ENCODE peak calls at places on chromosomes 4 and X, in eight cellular contexts. One of them, this sample, is unnamed.

GRCh38 chr4:157014621-157015591 is 43.3 kb upstream of the PDGFC start:
- DNase-seq in sigmoid colon: no peak
- DNase-seq in SK-N-MC: no peak
- DNase-seq in HL-60: no peak
- DNase-seq in SK-N-SH: no peak
- DNase-seq in transverse colon: no peak
- DNase-seq in K562: no peak
- DNase-seq in GM23338: peak
- DNase-seq in this sample: no peak

GRCh38 chr4:109576462-109576861 is 16.4 kb downstream of the MCUB start:
- DNase-seq in sigmoid colon: no peak
- DNase-seq in SK-N-MC: no peak
- DNase-seq in HL-60: no peak
- DNase-seq in SK-N-SH: no peak
- DNase-seq in transverse colon: no peak
- DNase-seq in K562: peak
- DNase-seq in GM23338: no peak
- DNase-seq in this sample: no peak

GRCh38 chrX:17814557-17814956 is 46.5 kb downstream of the RAI2 start:
- DNase-seq in sigmoid colon: no peak
- DNase-seq in SK-N-MC: no peak
- DNase-seq in HL-60: no peak
- DNase-seq in SK-N-SH: no peak
- DNase-seq in transverse colon: no peak
- DNase-seq in K562: no peak
- DNase-seq in GM23338: no peak
- DNase-seq in this sample: no peak

GRCh38 chrX:317424-318067 is 1.1 kb downstream of the GTPBP6 start:
- DNase-seq in sigmoid colon: no peak
- DNase-seq in SK-N-MC: no peak
- DNase-seq in HL-60: no peak
- DNase-seq in SK-N-SH: peak
- DNase-seq in transverse colon: no peak
- DNase-seq in K562: peak
- DNase-seq in GM23338: no peak
- DNase-seq in this sample: peak

GRCh38 chr4:73131281-73131680 is 61.8 kb upstream of the COX18 start:
- DNase-seq in sigmoid colon: no peak
- DNase-seq in SK-N-MC: no peak
- DNase-seq in HL-60: no peak
- DNase-seq in SK-N-SH: no peak
- DNase-seq in transverse colon: no peak
- DNase-seq in K562: no peak
- DNase-seq in GM23338: no peak
- DNase-seq in this sample: no peak

GRCh38 chrX:47802589-47802988 is 34.1 kb upstream of the ZNF81 start:
- DNase-seq in sigmoid colon: no peak
- DNase-seq in SK-N-MC: no peak
- DNase-seq in HL-60: no peak
- DNase-seq in SK-N-SH: no peak
- DNase-seq in transverse colon: no peak
- DNase-seq in K562: no peak
- DNase-seq in GM23338: no peak
- DNase-seq in this sample: peak

GRCh38 chr4:36243355-36244256 is 708 bp downstream of the ARAP2 start:
- DNase-seq in sigmoid colon: peak
- DNase-seq in SK-N-MC: no peak
- DNase-seq in HL-60: no peak
- DNase-seq in SK-N-SH: peak
- DNase-seq in transverse colon: peak
- DNase-seq in K562: no peak
- DNase-seq in GM23338: peak
- DNase-seq in this sample: no peak

GRCh38 chr4:57099363-57099762 is 10.8 kb downstream of the IGFBP7 start:
- DNase-seq in sigmoid colon: no peak
- DNase-seq in SK-N-MC: no peak
- DNase-seq in HL-60: no peak
- DNase-seq in SK-N-SH: no peak
- DNase-seq in transverse colon: no peak
- DNase-seq in K562: no peak
- DNase-seq in GM23338: no peak
- DNase-seq in this sample: no peak

GRCh38 chr4:11429646-11430045 is 952 bp upstream of the HS3ST1 start:
- DNase-seq in sigmoid colon: no peak
- DNase-seq in SK-N-MC: no peak
- DNase-seq in HL-60: no peak
- DNase-seq in SK-N-SH: no peak
- DNase-seq in transverse colon: peak
- DNase-seq in K562: no peak
- DNase-seq in GM23338: peak
- DNase-seq in this sample: no peak

GRCh38 chrX:154333837-154334271 is 38.3 kb downstream of the TKTL1 start:
- DNase-seq in sigmoid colon: no peak
- DNase-seq in SK-N-MC: no peak
- DNase-seq in HL-60: peak
- DNase-seq in SK-N-SH: no peak
- DNase-seq in transverse colon: no peak
- DNase-seq in K562: no peak
- DNase-seq in GM23338: no peak
- DNase-seq in this sample: no peak
- TF ChIP-seq POLR2AphosphoS5 in sigmoid colon: no peak
- TF ChIP-seq POLR2AphosphoS5 in SK-N-MC: no peak
- TF ChIP-seq POLR2AphosphoS5 in HL-60: no peak
- TF ChIP-seq POLR2AphosphoS5 in SK-N-SH: no peak
- TF ChIP-seq POLR2AphosphoS5 in transverse colon: no peak
- TF ChIP-seq POLR2AphosphoS5 in K562: no peak
- TF ChIP-seq POLR2AphosphoS5 in GM23338: no peak
- TF ChIP-seq POLR2AphosphoS5 in this sample: no peak

GRCh38 chrX:79366888-79367749 is at the start of gene ITM2A:
- DNase-seq in sigmoid colon: peak
- DNase-seq in SK-N-MC: peak
- DNase-seq in HL-60: no peak
- DNase-seq in SK-N-SH: peak
- DNase-seq in transverse colon: peak
- DNase-seq in K562: peak
- DNase-seq in GM23338: peak
- DNase-seq in this sample: no peak
- H3K4me3 ChIP-seq in sigmoid colon: peak
- H3K4me3 ChIP-seq in SK-N-MC: peak
- H3K4me3 ChIP-seq in HL-60: peak
- H3K4me3 ChIP-seq in SK-N-SH: no peak
- H3K4me3 ChIP-seq in transverse colon: peak
- H3K4me3 ChIP-seq in K562: peak
- H3K4me3 ChIP-seq in GM23338: peak
- H3K4me3 ChIP-seq in this sample: peak

GRCh38 chrX:39645059-39645895 is 452.5 kb downstream of the BCOR start:
- DNase-seq in sigmoid colon: peak
- DNase-seq in SK-N-MC: peak
- DNase-seq in HL-60: no peak
- DNase-seq in SK-N-SH: no peak
- DNase-seq in transverse colon: peak
- DNase-seq in K562: peak
- DNase-seq in GM23338: no peak
- DNase-seq in this sample: no peak
- TF ChIP-seq POLR2AphosphoS5 in sigmoid colon: peak
- TF ChIP-seq POLR2AphosphoS5 in SK-N-MC: no peak
- TF ChIP-seq POLR2AphosphoS5 in HL-60: no peak
- TF ChIP-seq POLR2AphosphoS5 in SK-N-SH: no peak
- TF ChIP-seq POLR2AphosphoS5 in transverse colon: no peak
- TF ChIP-seq POLR2AphosphoS5 in K562: no peak
- TF ChIP-seq POLR2AphosphoS5 in GM23338: no peak
- TF ChIP-seq POLR2AphosphoS5 in this sample: no peak

GRCh38 chrX:9788908-9789307 is 2.7 kb downstream of the SHROOM2 start:
- DNase-seq in sigmoid colon: no peak
- DNase-seq in SK-N-MC: no peak
- DNase-seq in HL-60: no peak
- DNase-seq in SK-N-SH: no peak
- DNase-seq in transverse colon: no peak
- DNase-seq in K562: no peak
- DNase-seq in GM23338: peak
- DNase-seq in this sample: no peak

GRCh38 chrX:9785944-9786741 is at the start of gene SHROOM2:
- DNase-seq in sigmoid colon: no peak
- DNase-seq in SK-N-MC: no peak
- DNase-seq in HL-60: no peak
- DNase-seq in SK-N-SH: peak
- DNase-seq in transverse colon: no peak
- DNase-seq in K562: peak
- DNase-seq in GM23338: peak
- DNase-seq in this sample: no peak

GRCh38 chrX:9785252-9785943 is 831 bp upstream of the SHROOM2 start:
- DNase-seq in sigmoid colon: no peak
- DNase-seq in SK-N-MC: no peak
- DNase-seq in HL-60: no peak
- DNase-seq in SK-N-SH: peak
- DNase-seq in transverse colon: no peak
- DNase-seq in K562: no peak
- DNase-seq in GM23338: peak
- DNase-seq in this sample: no peak

GRCh38 chrX:9789555-9789954 is 3.3 kb downstream of the SHROOM2 start:
- DNase-seq in sigmoid colon: no peak
- DNase-seq in SK-N-MC: no peak
- DNase-seq in HL-60: no peak
- DNase-seq in SK-N-SH: no peak
- DNase-seq in transverse colon: no peak
- DNase-seq in K562: no peak
- DNase-seq in GM23338: peak
- DNase-seq in this sample: no peak

GRCh38 chrX:9786839-9787635 is 808 bp downstream of the SHROOM2 start:
- DNase-seq in sigmoid colon: no peak
- DNase-seq in SK-N-MC: no peak
- DNase-seq in HL-60: no peak
- DNase-seq in SK-N-SH: peak
- DNase-seq in transverse colon: no peak
- DNase-seq in K562: no peak
- DNase-seq in GM23338: peak
- DNase-seq in this sample: no peak
- H3K4me3 ChIP-seq in sigmoid colon: peak
- H3K4me3 ChIP-seq in SK-N-MC: peak
- H3K4me3 ChIP-seq in HL-60: no peak
- H3K4me3 ChIP-seq in SK-N-SH: peak
- H3K4me3 ChIP-seq in transverse colon: peak
- H3K4me3 ChIP-seq in K562: no peak
- H3K4me3 ChIP-seq in GM23338: peak
- H3K4me3 ChIP-seq in this sample: peak

DNA sequence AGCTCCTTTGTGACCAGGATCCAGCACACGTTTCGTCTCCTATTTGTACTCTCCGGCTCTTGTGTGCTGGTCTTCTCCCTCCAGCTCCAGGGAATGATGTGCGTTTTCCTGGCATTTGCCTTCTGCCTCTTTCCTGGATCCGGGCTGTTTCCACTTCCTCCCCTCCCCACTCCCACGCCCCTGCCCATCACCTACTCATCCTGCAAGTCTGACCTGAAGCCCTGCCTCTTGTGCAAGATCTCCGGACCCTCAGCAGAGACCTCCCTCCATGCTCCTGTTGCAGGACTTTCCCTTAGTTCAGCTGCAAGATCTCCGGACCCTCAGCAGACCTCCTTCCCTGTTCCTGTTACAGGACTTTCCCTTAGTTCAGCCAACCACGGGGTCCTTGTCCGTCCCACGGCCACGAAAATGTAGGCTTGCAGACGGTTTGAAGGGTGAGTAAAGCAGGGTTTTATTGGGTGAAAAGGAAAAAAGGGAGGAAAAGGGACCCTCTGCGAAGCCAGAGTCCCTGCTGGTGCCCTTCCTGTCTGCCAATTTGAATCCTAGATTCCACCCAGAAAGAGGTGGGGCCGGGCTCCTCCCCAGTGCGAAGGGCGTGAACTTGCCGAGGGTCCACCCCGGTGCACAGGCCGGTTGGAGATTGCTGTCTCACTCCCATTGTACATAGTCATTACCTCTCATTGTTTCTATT is 74.4 kb upstream of the IRF2 start:
- DNase-seq in sigmoid colon: no peak
- DNase-seq in SK-N-MC: no peak
- DNase-seq in HL-60: no peak
- DNase-seq in SK-N-SH: no peak
- DNase-seq in transverse colon: peak
- DNase-seq in K562: no peak
- DNase-seq in GM23338: peak
- DNase-seq in this sample: no peak
- TF ChIP-seq POLR2AphosphoS5 in sigmoid colon: no peak
- TF ChIP-seq POLR2AphosphoS5 in SK-N-MC: no peak
- TF ChIP-seq POLR2AphosphoS5 in HL-60: no peak
- TF ChIP-seq POLR2AphosphoS5 in SK-N-SH: no peak
- TF ChIP-seq POLR2AphosphoS5 in transverse colon: peak
- TF ChIP-seq POLR2AphosphoS5 in K562: no peak
- TF ChIP-seq POLR2AphosphoS5 in GM23338: no peak
- TF ChIP-seq POLR2AphosphoS5 in this sample: no peak

GRCh38 chr4:139919513-139919912 is 234.5 kb downstream of the MAML3 start:
- DNase-seq in sigmoid colon: no peak
- DNase-seq in SK-N-MC: no peak
- DNase-seq in HL-60: no peak
- DNase-seq in SK-N-SH: no peak
- DNase-seq in transverse colon: no peak
- DNase-seq in K562: no peak
- DNase-seq in GM23338: no peak
- DNase-seq in this sample: no peak
- H3K4me3 ChIP-seq in sigmoid colon: no peak
- H3K4me3 ChIP-seq in SK-N-MC: peak
- H3K4me3 ChIP-seq in HL-60: no peak
- H3K4me3 ChIP-seq in SK-N-SH: no peak
- H3K4me3 ChIP-seq in transverse colon: no peak
- H3K4me3 ChIP-seq in K562: no peak
- H3K4me3 ChIP-seq in GM23338: no peak
- H3K4me3 ChIP-seq in this sample: no peak

This sample was measured in Panc1.